ENCODE peak calls at places on chromosome 16, in eight cellular contexts. U is mucosa of descending colon; Y is fibroblast of pulmonary artery; L is kidney epithelial cell; O is stomach; X is thoracic aorta; D is fibroblast of lung; W is CD8-positive, alpha-beta T cell. V is an unnamed sample.

GRCh38 chr16:10526962-10527361 is 53.4 kb downstream of the EMP2 start:
- DNase-seq in X (no peak), U (no peak), W (no peak), Y (no peak), L (no peak), O (no peak), D (no peak), V (no peak)

GRCh38 chr16:49337814-49338350 is 35.7 kb upstream of the C16orf78 start:
- DNase-seq in W (no peak), L (no peak), U (no peak), X (no peak), O (peak; percentile 19), D (no peak), Y (no peak), V (no peak)

GRCh38 chr16:48025359-48025758 is 130.4 kb downstream of the ABCC12 start:
- DNase-seq in W (no peak), D (no peak), L (no peak), Y (no peak), O (no peak), U (no peak), X (no peak), V (no peak)

GRCh38 chr16:30619643-30620042 is 9.5 kb upstream of the ZNF689 start:
- DNase-seq in U (no peak), O (no peak), Y (no peak), W (no peak), D (no peak), X (no peak), L (no peak), V (no peak)

GRCh38 chr16:57945740-57946138 is 25.2 kb downstream of the CNGB1 start:
- DNase-seq in U (no peak), X (no peak), L (no peak), Y (peak; percentile 25), O (no peak), D (no peak), W (no peak), V (no peak)

GRCh38 chr16:16025214-16025968 is 76.0 kb downstream of the ABCC1 start:
- DNase-seq in O (no peak), X (no peak), Y (peak; percentile 79), D (peak; percentile 97), L (no peak), U (no peak), W (peak; percentile 41), V (no peak)

GRCh38 chr16:74094514-74094913 is 202.1 kb upstream of the PSMD7 start:
- DNase-seq in W (no peak), Y (no peak), U (no peak), O (no peak), D (no peak), X (no peak), L (no peak), V (no peak)

GRCh38 chr16:81715358-81716196 is 63.5 kb upstream of the PLCG2 start:
- DNase-seq in D (no peak), W (peak; percentile 52), L (no peak), O (no peak), U (no peak), X (no peak), Y (no peak), V (no peak)

GRCh38 chr16:21033707-21034106 is 116.9 kb downstream of the DNAH3 start:
- DNase-seq in Y (no peak), D (no peak), W (no peak), O (no peak), X (no peak), L (no peak), U (no peak), V (no peak)

GRCh38 chr16:66524601-66525164 is 25.2 kb downstream of the TK2 start:
- DNase-seq in D (no peak), Y (no peak), W (no peak), U (peak; percentile 45), O (no peak), L (no peak), X (no peak), V (no peak)

GRCh38 chr16:52914428-52914827 is 138.3 kb downstream of the CHD9NB start:
- DNase-seq in U (no peak), W (no peak), O (no peak), L (no peak), X (no peak), Y (no peak), D (no peak), V (no peak)

GRCh38 chr16:79150128-79150527 is 450.4 kb downstream of the MAF start:
- DNase-seq in W (no peak), L (no peak), D (no peak), X (no peak), O (no peak), Y (no peak), U (no peak), V (no peak)

DNA sequence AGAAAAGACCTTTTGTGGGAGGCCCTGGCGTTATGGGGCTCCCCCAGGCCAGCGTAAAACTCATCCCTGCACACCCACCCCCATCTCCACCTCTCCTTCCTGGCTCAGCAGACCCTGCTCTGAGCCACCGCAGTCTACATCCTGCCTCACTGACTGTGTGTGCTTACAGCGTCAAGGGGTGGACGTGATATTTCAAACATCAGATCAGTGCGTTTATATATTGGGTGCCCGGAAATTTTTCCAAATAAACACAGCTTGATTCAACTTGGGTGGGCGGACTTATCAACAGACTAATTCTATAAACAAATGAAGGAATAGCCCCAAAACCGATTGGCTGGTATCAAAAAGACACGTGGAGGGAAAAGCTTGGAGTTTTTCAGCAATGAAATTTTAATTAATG is 293 bp upstream of the FOXL1 start:
- DNase-seq in W (no peak), U (peak; percentile 20), Y (peak; percentile 57), X (no peak), D (peak; percentile 93), L (no peak), O (no peak), V (no peak)
- H3K4me3 ChIP-seq in W (no peak overlapping the region), U (no peak overlapping the region), Y (peak overlapping the region; percentile 5), X (peak overlapping the region; percentile 76), D (peak overlapping the region; percentile 74), L (no peak overlapping the region), O (no peak overlapping the region), V (no peak overlapping the region)

GRCh38 chr16:13797718-13798117 is 122.2 kb upstream of the ERCC4 start:
- DNase-seq in D (no peak), Y (no peak), L (no peak), W (no peak), O (no peak), X (no peak), U (no peak), V (no peak)
- TF ChIP-seq CTCF in D (no peak), Y (no peak), L (no peak), W (no peak), O (no peak), X (no peak), U (no peak), V (no peak)

GRCh38 chr16:86610779-86611516 is 32.6 kb downstream of the FOXL1 start:
- DNase-seq in L (no peak), D (no peak), W (no peak), Y (no peak), U (no peak), O (no peak), X (no peak), V (no peak)

GRCh38 chr16:86609661-86610060 is 31.3 kb downstream of the FOXL1 start:
- DNase-seq in U (no peak), X (no peak), L (no peak), D (no peak), W (no peak), Y (no peak), O (no peak), V (no peak)

GRCh38 chr16:86608301-86608747 is 30.0 kb downstream of the FOXL1 start:
- DNase-seq in O (no peak), Y (no peak), L (no peak), W (no peak), D (no peak), X (no peak), U (no peak), V (no peak)

GRCh38 chr16:86611517-86611840 is 33.1 kb downstream of the FOXL1 start:
- DNase-seq in O (no peak), L (no peak), U (no peak), Y (peak; percentile 90), W (no peak), X (no peak), D (no peak), V (no peak)

DNA sequence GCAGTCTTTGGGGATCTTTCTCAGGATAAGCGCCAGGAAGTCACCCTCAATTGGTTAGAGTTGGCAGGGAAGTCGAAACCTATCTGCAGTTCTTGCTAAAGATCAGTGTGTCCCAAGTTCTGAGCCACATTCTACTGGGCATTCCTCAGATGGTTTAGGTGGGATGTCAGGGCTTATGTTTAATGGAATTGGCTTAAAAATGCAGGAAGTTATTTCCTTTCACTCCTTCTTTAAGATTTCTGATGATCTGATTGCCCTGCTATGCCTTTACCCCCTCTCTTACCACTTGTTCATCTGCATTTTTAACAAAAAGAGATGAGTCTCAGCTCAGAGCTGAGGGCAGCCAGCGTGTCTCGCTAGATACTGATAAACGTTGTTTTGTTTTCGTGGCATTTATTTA is 30.8 kb downstream of the FOXL1 start:
- DNase-seq in L (peak; percentile 77), O (no peak), D (peak; percentile 98), U (no peak), W (no peak), X (no peak), Y (peak; percentile 85), V (no peak)
- H3K4me3 ChIP-seq in L (no peak overlapping the region), O (no peak overlapping the region), D (no peak overlapping the region), U (no peak overlapping the region), W (no peak overlapping the region), X (peak overlapping the region; percentile 31), Y (no peak overlapping the region), V (no peak overlapping the region)

DNA sequence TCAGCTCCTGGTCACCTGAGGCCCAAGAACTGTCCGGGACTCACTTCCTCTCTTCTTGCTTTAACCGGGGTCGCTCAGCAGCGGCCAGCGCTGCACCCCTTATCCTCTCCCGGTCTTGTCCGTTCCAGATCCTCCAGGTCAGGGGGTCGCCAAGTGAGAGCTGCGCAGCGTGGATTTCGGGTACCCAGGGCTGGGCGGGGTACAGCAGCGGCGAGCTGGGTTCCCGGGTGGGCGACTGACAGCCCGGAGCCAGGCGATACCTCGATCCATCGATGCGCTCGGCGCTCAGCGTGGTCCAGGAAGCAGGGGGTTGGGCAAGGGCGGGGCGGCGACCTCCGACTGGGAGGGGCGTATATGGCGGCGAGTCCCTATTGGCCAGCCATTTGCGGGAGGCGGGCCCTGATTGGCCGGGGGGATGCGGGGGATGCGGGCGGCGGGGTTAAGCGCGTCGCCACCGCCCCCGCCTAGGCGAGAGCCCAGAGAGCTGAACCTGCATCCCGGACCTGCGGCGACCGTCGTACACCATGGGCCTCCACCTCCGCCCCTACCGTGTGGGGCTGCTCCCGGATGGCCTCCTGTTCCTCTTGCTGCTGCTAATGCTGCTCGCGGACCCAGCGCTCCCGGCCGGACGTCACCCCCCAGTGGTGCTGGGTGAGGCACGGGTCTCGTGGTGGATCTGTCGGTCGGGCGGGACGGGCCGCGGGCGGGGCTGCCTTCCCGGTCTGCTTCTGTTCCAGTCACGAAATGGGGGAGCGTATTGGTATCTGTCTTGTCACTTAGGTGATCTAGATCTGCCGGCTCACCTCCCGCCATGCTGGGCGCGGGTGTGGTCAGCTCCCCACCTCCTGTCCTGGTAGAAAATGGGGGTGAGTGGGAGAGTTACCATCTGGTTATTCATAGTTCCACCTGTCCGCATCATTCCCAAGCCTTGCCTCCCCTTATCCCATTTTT is at the start of gene PLA2G15:
- DNase-seq in X (peak; percentile 87), D (peak; percentile 97), Y (peak; percentile 96), U (peak; percentile 99), O (peak; percentile 96), L (no peak), W (peak; percentile 95), V (peak; percentile 72)
- TF ChIP-seq CTCF in X (no peak), D (no peak), Y (no peak), U (no peak), O (no peak), L (no peak), W (no peak), V (no peak)